ENCODE peak calls at places on chromosome 22, in four cellular contexts. One of them, this sample, is unnamed.

GRCh38 chr22:23652286-23652685 is 20.2 kb upstream of the DRICH1 start:
- DNase-seq in heart left ventricle: no peak
- DNase-seq in neural progenitor cell: no peak
- DNase-seq in colonic mucosa: no peak
- DNase-seq in this sample: no peak

GRCh38 chr22:37906364-37907008 is 389 bp downstream of the MICALL1 start:
- DNase-seq in heart left ventricle: no peak
- DNase-seq in neural progenitor cell: peak; percentile 55
- DNase-seq in colonic mucosa: peak; percentile 53
- DNase-seq in this sample: no peak

GRCh38 chr22:27318516-27318915 is 483.0 kb downstream of the MN1 start:
- DNase-seq in heart left ventricle: peak; percentile 66
- DNase-seq in neural progenitor cell: peak; percentile 21
- DNase-seq in colonic mucosa: peak; percentile 49
- DNase-seq in this sample: peak; percentile 79

GRCh38 chr22:19933328-19934241 is 8.0 kb upstream of the COMT start:
- DNase-seq in heart left ventricle: no peak
- DNase-seq in neural progenitor cell: no peak
- DNase-seq in colonic mucosa: no peak
- DNase-seq in this sample: no peak

GRCh38 chr22:45919504-45920286 is 57.3 kb downstream of the WNT7B start:
- DNase-seq in heart left ventricle: no peak
- DNase-seq in neural progenitor cell: no peak
- DNase-seq in colonic mucosa: no peak
- DNase-seq in this sample: no peak

GRCh38 chr22:17841836-17842235 is 67.6 kb upstream of the BID start:
- DNase-seq in heart left ventricle: peak; percentile 18
- DNase-seq in neural progenitor cell: no peak
- DNase-seq in colonic mucosa: no peak
- DNase-seq in this sample: no peak

GRCh38 chr22:48825802-48826520 is 1001.7 kb downstream of the BRD1 start:
- DNase-seq in heart left ventricle: no peak
- DNase-seq in neural progenitor cell: no peak
- DNase-seq in colonic mucosa: no peak
- DNase-seq in this sample: no peak

GRCh38 chr22:44380716-44381500 is 68.2 kb upstream of the SHISAL1 start:
- DNase-seq in heart left ventricle: no peak
- DNase-seq in neural progenitor cell: peak; percentile 74
- DNase-seq in colonic mucosa: no peak
- DNase-seq in this sample: no peak

GRCh38 chr22:27573280-27573711 is 228.3 kb downstream of the MN1 start:
- DNase-seq in heart left ventricle: no peak
- DNase-seq in neural progenitor cell: peak; percentile 19
- DNase-seq in colonic mucosa: no peak
- DNase-seq in this sample: no peak

GRCh38 chr22:32905400-32905799 is 103.9 kb downstream of the TIMP3 start:
- DNase-seq in heart left ventricle: peak; percentile 35
- DNase-seq in neural progenitor cell: no peak
- DNase-seq in colonic mucosa: no peak
- DNase-seq in this sample: no peak

GRCh38 chr22:19723990-19724827 is 870 bp downstream of the GP1BB start:
- DNase-seq in heart left ventricle: peak; percentile 55
- DNase-seq in neural progenitor cell: peak; percentile 93
- DNase-seq in colonic mucosa: no peak
- DNase-seq in this sample: peak; percentile 73

GRCh38 chr22:46296257-46297150 is at the start of gene GTSE1:
- DNase-seq in heart left ventricle: peak; percentile 100
- DNase-seq in neural progenitor cell: peak; percentile 100
- DNase-seq in colonic mucosa: peak; percentile 98
- DNase-seq in this sample: peak; percentile 99